ENCODE peak calls at places on chromosomes 4 and X, in ten cellular contexts. W is esophagus squamous epithelium; N is MM.1S; X is IMR-90; Y is Panc1; T is CD8-positive, alpha-beta T cell; E is left lung; O is uterus; K is ascending aorta; P is H9. Q is an unnamed sample. For H3K4me1, the result is how much of the 10 kb centered on the place peaks cover.

GRCh38 chrX:135737361-135738071 is 24.1 kb downstream of the CT45A1 start:
- DNase-seq in K (no peak), W (no peak), T (no peak), E (no peak), Y (no peak), P (no peak), X (peak), O (no peak), N (peak), Q (no peak)

GRCh38 chr4:2078584-2078983 is 19.5 kb downstream of the NAT8L start:
- DNase-seq in X (no peak), Y (no peak), E (no peak), K (no peak), T (no peak), O (no peak), W (no peak), N (no peak), P (no peak), Q (no peak)

GRCh38 chrX:49029876-49030275 is 13.3 kb downstream of the TFE3 start:
- DNase-seq in K (no peak), X (no peak), O (no peak), W (no peak), T (no peak), E (no peak), N (no peak), Y (no peak), P (peak), Q (no peak)

GRCh38 chrX:13499736-13500135 is 69.7 kb upstream of the EGFL6 start:
- DNase-seq in X (no peak), P (no peak), E (no peak), N (no peak), Y (no peak), K (no peak), O (no peak), W (no peak), T (no peak), Q (no peak)

GRCh38 chr4:163201358-163201757 is 34.7 kb upstream of the NAF1 start:
- DNase-seq in O (no peak), K (no peak), X (no peak), E (no peak), W (no peak), T (no peak), N (no peak), Y (no peak), P (no peak), Q (no peak)

GRCh38 chrX:46531442-46531841 is 13.8 kb downstream of the ZNF674 start:
- DNase-seq in X (no peak), O (no peak), E (no peak), T (no peak), N (no peak), W (no peak), Y (no peak), P (no peak), K (no peak), Q (no peak)

GRCh38 chrX:49171752-49172279 is at the start of gene PLP2:
- DNase-seq in T (peak), Y (no peak), P (no peak), X (peak), E (no peak), O (peak), K (peak), N (peak), W (no peak), Q (peak)

GRCh38 chr4:48493485-48494100 is 3.5 kb downstream of the ZAR1 start:
- DNase-seq in W (no peak), K (no peak), Y (no peak), X (no peak), N (no peak), T (no peak), P (no peak), O (no peak), E (no peak), Q (no peak)

GRCh38 chrX:68500105-68500504 is 1.3 kb downstream of the YIPF6 start:
- DNase-seq in W (no peak), K (no peak), E (no peak), O (no peak), T (no peak), N (no peak), Y (no peak), P (no peak), X (no peak), Q (no peak)

GRCh38 chr4:54320826-54321320 is 91.8 kb downstream of the PDGFRA start:
- DNase-seq in E (no peak), X (no peak), T (no peak), O (no peak), N (no peak), Y (no peak), W (no peak), P (no peak), K (no peak), Q (no peak)

GRCh38 chr4:74483226-74483911 is 38.4 kb downstream of the AREG start:
- DNase-seq in T (no peak), X (no peak), N (no peak), P (no peak), E (no peak), K (no peak), W (no peak), O (no peak), Y (no peak), Q (no peak)

DNA sequence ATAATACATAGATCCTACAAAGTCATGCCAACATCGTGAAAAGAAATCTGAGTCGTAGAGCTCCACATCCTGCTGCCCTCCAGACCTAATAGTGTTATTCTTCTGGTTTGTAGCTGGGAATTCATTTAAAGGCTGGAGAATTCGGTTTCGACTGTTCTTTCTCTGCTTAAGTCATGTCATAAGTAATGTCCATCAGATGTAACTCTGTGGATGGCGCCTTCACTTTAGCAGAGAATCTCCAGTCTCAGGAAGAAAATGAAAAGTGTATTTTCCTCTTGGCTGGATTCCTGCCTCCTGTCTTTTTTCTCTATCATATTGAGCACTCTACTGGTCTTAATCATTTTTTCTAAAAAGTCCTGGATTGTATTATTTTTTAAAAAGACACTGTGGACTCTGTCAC is 117.0 kb downstream of the PALLD start:
- DNase-seq in Y (no peak), P (no peak), O (no peak), X (no peak), W (no peak), T (no peak), E (no peak), K (no peak), N (no peak), Q (no peak)
- H3K4me1 ChIP-seq in Y (under half), P (under half), O (under half), X (under half), W (under half), T (under half), E (under half), K (under half), N (under half), Q (under half)

GRCh38 chr4:566035-566434 is 10.1 kb downstream of the TMEM271 start:
- DNase-seq in O (no peak), K (no peak), Y (no peak), W (no peak), E (no peak), N (no peak), X (no peak), P (no peak), T (no peak), Q (no peak)

GRCh38 chr4:568351-568652 is 7.8 kb downstream of the TMEM271 start:
- DNase-seq in E (no peak), T (no peak), W (no peak), P (no peak), K (no peak), X (no peak), Y (no peak), N (no peak), O (no peak), Q (no peak)

GRCh38 chr4:567457-568350 is 8.4 kb downstream of the TMEM271 start:
- DNase-seq in X (no peak), O (no peak), E (no peak), T (no peak), N (no peak), K (no peak), Y (no peak), P (no peak), W (no peak), Q (no peak)

GRCh38 chr4:568962-569361 is 7.1 kb downstream of the TMEM271 start:
- DNase-seq in K (no peak), T (no peak), N (no peak), E (no peak), X (no peak), P (no peak), Y (no peak), O (no peak), W (no peak), Q (no peak)

DNA sequence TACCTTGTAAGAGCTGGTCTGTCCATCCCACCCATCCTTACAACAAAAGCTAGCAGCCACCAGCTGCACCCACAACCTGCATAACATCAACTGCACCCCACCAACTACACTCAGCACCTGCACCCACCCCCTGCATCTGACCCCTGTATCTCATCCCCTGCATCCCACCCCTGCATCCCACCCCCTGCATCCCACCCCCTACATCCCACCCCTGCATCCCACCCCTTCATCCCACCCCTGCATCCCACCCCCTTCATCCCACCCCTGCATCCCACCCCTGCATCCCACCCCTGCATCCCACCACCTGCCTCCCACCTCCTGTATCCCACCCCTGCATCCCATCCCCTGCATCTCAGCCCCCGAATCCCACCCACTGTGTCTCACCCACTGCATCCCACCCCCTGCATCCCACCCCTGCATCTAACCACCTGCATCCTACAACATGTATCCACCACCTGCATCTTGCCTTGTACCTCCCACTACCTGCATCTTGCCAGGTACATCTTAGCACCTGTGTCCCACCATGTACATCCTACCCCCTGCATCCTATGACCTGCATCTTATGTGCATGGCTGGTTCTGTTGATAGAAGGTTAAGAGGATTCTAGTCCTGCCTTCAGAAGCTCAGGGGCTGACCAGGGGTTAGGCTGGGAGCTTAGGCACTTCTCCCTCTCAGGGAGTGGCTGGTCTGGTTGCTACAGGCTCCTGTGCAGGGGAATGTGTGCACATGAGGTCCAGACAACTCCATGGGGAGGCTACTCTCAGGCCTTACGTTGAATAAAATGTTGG is 9.4 kb downstream of the TMEM271 start:
- DNase-seq in E (no peak), K (no peak), Y (no peak), X (peak), W (no peak), T (no peak), O (no peak), P (no peak), N (no peak), Q (no peak)
- TF ChIP-seq CTCF in E (no peak), K (no peak), Y (no peak), X (no peak), W (no peak), T (no peak), O (no peak), P (no peak), N (no peak), Q (no peak)

GRCh38 chr4:10321931-10322330 is 135.3 kb downstream of the ZNF518B start:
- DNase-seq in W (no peak), O (no peak), E (no peak), K (no peak), P (no peak), T (no peak), N (no peak), Y (no peak), X (no peak), Q (no peak)
- H3K27ac ChIP-seq in W (no peak), O (no peak), E (no peak), K (no peak), P (no peak), T (no peak), N (no peak), Y (no peak), X (no peak), Q (no peak)

GRCh38 chrX:2176274-2176673 is 324.5 kb downstream of the DHRSX start:
- DNase-seq in O (no peak), N (no peak), P (no peak), W (no peak), X (no peak), E (no peak), T (no peak), K (no peak), Y (no peak), Q (no peak)

GRCh38 chrX:2177541-2177940 is 323.2 kb downstream of the DHRSX start:
- DNase-seq in E (no peak), T (no peak), W (no peak), P (no peak), O (no peak), Y (no peak), X (no peak), K (no peak), N (no peak), Q (no peak)

GRCh38 chrX:2172359-2172758 is 328.4 kb downstream of the DHRSX start:
- DNase-seq in P (no peak), X (no peak), Y (no peak), W (no peak), T (no peak), K (no peak), N (no peak), O (no peak), E (no peak), Q (no peak)

DNA sequence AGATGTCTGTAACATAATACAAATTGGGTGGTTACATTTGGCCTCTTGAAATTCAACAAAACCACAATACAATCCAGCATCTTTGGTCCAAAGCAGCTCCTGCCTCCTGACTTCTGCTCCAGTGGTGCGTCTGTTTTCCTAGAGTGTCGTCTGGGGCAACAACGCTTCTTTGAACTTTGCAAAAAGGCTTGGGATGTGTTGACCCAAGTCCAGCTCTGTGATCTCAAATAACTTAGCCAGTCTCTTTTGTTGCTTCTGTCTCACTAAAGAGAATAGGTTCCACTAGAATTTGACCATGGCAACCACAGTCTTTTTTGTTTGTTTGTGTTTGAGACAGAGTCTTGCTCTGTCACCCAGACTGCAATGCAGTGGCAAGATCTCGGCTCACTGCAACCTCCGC is 324.0 kb downstream of the DHRSX start:
- DNase-seq in O (no peak), X (no peak), E (no peak), W (no peak), N (no peak), Y (no peak), K (no peak), P (no peak), T (no peak), Q (no peak)
- H3K4me1 ChIP-seq in O (under half), X (under half), E (under half), W (under half), N (under half), Y (under half), K (under half), P (under half), T (under half), Q (under half)

GRCh38 chr4:128556756-128557155 is 252.7 kb upstream of the JADE1 start:
- DNase-seq in E (no peak), Y (no peak), X (no peak), W (no peak), P (no peak), T (no peak), O (no peak), N (no peak), K (no peak), Q (no peak)
- TF ChIP-seq CTCF in E (no peak), Y (no peak), X (no peak), W (no peak), P (no peak), T (no peak), O (no peak), N (no peak), K (no peak), Q (no peak)

DNA sequence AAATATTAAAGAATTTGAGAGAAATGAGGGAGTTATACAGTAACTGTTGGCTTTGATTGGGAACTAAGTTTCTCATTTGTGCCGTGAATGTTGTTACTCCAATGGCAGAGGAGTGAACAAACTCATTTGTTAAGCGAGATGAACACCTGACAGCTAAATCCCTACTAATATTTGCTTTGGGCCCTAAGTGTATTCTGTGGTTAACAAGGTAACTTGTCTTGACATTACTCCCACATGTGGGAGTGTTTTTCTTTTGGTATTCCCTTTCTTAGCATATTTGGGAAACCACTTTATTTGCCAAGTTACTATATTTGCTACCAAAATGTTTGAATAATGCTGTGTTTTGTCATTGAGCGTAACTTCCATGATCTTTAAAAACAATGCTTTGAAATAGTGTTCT is 82.4 kb downstream of the ARHGAP10 start:
- DNase-seq in T (no peak), E (no peak), Y (no peak), O (no peak), W (no peak), P (no peak), K (no peak), N (no peak), X (no peak), Q (no peak)
- H3K27ac ChIP-seq in T (no peak), E (no peak), Y (no peak), O (no peak), W (peak), P (no peak), K (peak), N (no peak), X (no peak), Q (no peak)